ENCODE peak calls at places on chromosomes 4 and X, in four cellular contexts. One of them, this sample, is unnamed. For H3K36me3, the result is how much of the 10 kb centered on the place peaks cover.

GRCh38 chr4:78688385-78688784 is 87.8 kb upstream of the BMP2K start:
- DNase-seq in HepG2: no peak
- DNase-seq in HCT116: no peak
- DNase-seq in K562: no peak
- DNase-seq in this sample: no peak

GRCh38 chr4:23685481-23685880 is 204.4 kb downstream of the PPARGC1A start:
- DNase-seq in HepG2: no peak
- DNase-seq in HCT116: no peak
- DNase-seq in K562: no peak
- DNase-seq in this sample: no peak

GRCh38 chr4:22003878-22004277 is 55.3 kb upstream of the KCNIP4 start:
- DNase-seq in K562: no peak
- DNase-seq in HepG2: no peak
- DNase-seq in HCT116: no peak
- DNase-seq in this sample: no peak

GRCh38 chr4:74394476-74395136 is 29.7 kb downstream of the EREG start:
- DNase-seq in HCT116: peak
- DNase-seq in K562: peak
- DNase-seq in HepG2: no peak
- DNase-seq in this sample: no peak

GRCh38 chrX:48794993-48795501 is 6.8 kb upstream of the HDAC6 start:
- DNase-seq in K562: no peak
- DNase-seq in HCT116: no peak
- DNase-seq in HepG2: no peak
- DNase-seq in this sample: no peak

GRCh38 chrX:103428525-103428924 is 52.2 kb downstream of the BEX3 start:
- DNase-seq in HepG2: no peak
- DNase-seq in K562: no peak
- DNase-seq in HCT116: no peak
- DNase-seq in this sample: no peak

GRCh38 chrX:153438522-153438921 is 7.3 kb downstream of the TREX2 start:
- DNase-seq in HCT116: no peak
- DNase-seq in HepG2: peak
- DNase-seq in K562: no peak
- DNase-seq in this sample: peak

GRCh38 chr4:76821661-76822060 is 76.3 kb downstream of the SOWAHB start:
- DNase-seq in HepG2: no peak
- DNase-seq in K562: no peak
- DNase-seq in HCT116: no peak
- DNase-seq in this sample: no peak

GRCh38 chrX:153478746-153479145 is 8.4 kb upstream of the HAUS7 start:
- DNase-seq in K562: no peak
- DNase-seq in HCT116: no peak
- DNase-seq in HepG2: no peak
- DNase-seq in this sample: no peak

GRCh38 chr4:135739354-135739753 is 1537.8 kb upstream of the PABPC4L start:
- DNase-seq in K562: no peak
- DNase-seq in HepG2: no peak
- DNase-seq in HCT116: no peak
- DNase-seq in this sample: no peak

GRCh38 chrX:119784747-119785446 is 6.5 kb downstream of the RPL39 start:
- DNase-seq in HCT116: no peak
- DNase-seq in HepG2: no peak
- DNase-seq in K562: peak
- DNase-seq in this sample: no peak

GRCh38 chrX:76253432-76253831 is 80.6 kb downstream of the PBDC1 start:
- DNase-seq in K562: peak
- DNase-seq in HepG2: peak
- DNase-seq in HCT116: peak
- DNase-seq in this sample: peak

GRCh38 chr4:83889802-83890201 is 353.9 kb downstream of the GPAT3 start:
- DNase-seq in K562: no peak
- DNase-seq in HepG2: no peak
- DNase-seq in HCT116: peak
- DNase-seq in this sample: no peak

GRCh38 chrX:27336466-27337091 is 126.6 kb downstream of the PPP4R3C start:
- DNase-seq in K562: peak
- DNase-seq in HepG2: peak
- DNase-seq in HCT116: peak
- DNase-seq in this sample: peak

GRCh38 chr4:16591867-16592266 is 306.6 kb downstream of the LDB2 start:
- DNase-seq in HepG2: no peak
- DNase-seq in HCT116: no peak
- DNase-seq in K562: no peak
- DNase-seq in this sample: no peak

GRCh38 chr4:167906851-167907250 is 185.5 kb upstream of the ANXA10 start:
- DNase-seq in K562: no peak
- DNase-seq in HepG2: no peak
- DNase-seq in HCT116: no peak
- DNase-seq in this sample: no peak

GRCh38 chr4:186942745-186943606 is 219.3 kb upstream of the FAT1 start:
- DNase-seq in HCT116: no peak
- DNase-seq in HepG2: no peak
- DNase-seq in K562: no peak
- DNase-seq in this sample: no peak

GRCh38 chr4:103085555-103086196 is 9.1 kb upstream of the SLC9B2 start:
- DNase-seq in HCT116: no peak
- DNase-seq in HepG2: no peak
- DNase-seq in K562: no peak
- DNase-seq in this sample: no peak
- H3K36me3 ChIP-seq in HCT116: under half
- H3K36me3 ChIP-seq in HepG2: under half
- H3K36me3 ChIP-seq in K562: under half
- H3K36me3 ChIP-seq in this sample: under half

DNA sequence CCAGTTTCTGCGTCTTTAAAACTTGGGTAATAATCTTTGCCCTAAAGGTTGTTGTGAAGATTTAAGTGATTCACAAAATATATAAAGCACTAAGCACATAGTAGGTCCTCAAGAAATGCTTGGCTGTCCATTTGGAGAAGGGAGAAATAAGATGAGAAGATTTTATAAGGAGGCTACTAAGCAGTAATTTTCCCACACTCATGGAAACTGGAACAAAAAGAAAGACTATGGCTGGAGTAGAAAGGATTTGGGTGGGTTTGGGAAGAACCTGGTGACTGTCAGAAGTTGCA is 47.0 kb downstream of the PRPS1 start:
- DNase-seq in HepG2: no peak
- DNase-seq in K562: no peak
- DNase-seq in HCT116: no peak
- DNase-seq in this sample: no peak
- H3K4me3 ChIP-seq in HepG2: no peak
- H3K4me3 ChIP-seq in K562: peak
- H3K4me3 ChIP-seq in HCT116: no peak
- H3K4me3 ChIP-seq in this sample: no peak

GRCh38 chrX:9704876-9705465 is 60.7 kb downstream of the GPR143 start:
- DNase-seq in K562: no peak
- DNase-seq in HepG2: no peak
- DNase-seq in HCT116: no peak
- DNase-seq in this sample: no peak
- TF ChIP-seq ZNF274 in K562: no peak
- TF ChIP-seq ZNF274 in HepG2: no peak
- TF ChIP-seq ZNF274 in HCT116: no peak
- TF ChIP-seq ZNF274 in this sample: no peak

GRCh38 chr4:113181289-113182007 is 132.0 kb downstream of the ANK2 start:
- DNase-seq in K562: no peak
- DNase-seq in HepG2: peak
- DNase-seq in HCT116: no peak
- DNase-seq in this sample: no peak
- H3K36me3 ChIP-seq in K562: under half
- H3K36me3 ChIP-seq in HepG2: under half
- H3K36me3 ChIP-seq in HCT116: under half
- H3K36me3 ChIP-seq in this sample: under half

DNA sequence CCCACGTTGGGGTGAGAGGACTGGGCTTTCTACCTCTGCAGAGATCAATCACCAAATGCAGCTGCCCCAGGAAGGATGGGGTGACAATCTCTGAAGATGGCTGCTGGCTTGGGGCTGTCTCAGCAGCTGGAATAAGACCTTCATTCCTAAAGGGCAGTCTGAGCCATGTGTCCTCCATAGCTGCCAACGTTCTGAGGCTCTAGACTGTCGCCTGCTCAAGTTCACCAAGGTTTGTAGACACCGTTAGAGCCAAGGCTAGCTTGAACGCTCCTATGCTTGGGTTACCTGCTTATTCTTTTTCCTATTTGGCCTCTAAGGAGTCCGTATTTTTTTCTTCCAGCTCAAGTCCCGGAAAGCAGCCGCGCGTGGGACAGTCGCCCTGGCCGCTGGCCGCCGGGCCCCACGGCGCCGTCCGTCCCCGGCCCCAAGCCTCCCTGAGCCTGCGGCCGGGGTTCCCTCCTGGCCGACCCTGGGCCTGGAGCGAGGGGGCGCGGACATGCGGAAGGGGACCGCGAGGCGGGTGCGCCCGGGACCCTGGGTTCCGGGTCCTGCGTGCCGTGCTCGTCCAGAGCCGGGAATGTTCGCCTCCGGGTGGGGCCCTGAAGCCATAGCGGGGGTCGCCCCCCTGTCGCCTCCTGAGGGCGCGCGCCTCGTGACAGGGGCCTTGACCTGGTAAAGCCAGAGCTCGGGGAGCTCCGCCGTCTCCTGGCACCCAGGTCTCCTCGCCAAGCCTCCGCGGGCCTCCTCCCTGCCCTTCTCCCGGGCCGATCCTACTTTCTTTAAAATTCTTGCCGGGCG is 23.3 kb downstream of the MRFAP1 start:
- DNase-seq in HepG2: no peak
- DNase-seq in HCT116: no peak
- DNase-seq in K562: no peak
- DNase-seq in this sample: no peak
- H3K4me3 ChIP-seq in HepG2: no peak
- H3K4me3 ChIP-seq in HCT116: no peak
- H3K4me3 ChIP-seq in K562: no peak
- H3K4me3 ChIP-seq in this sample: peak

GRCh38 chr4:80568891-80569290 is 233.4 kb downstream of the CFAP299 start:
- DNase-seq in HCT116: no peak
- DNase-seq in HepG2: no peak
- DNase-seq in K562: no peak
- DNase-seq in this sample: no peak

DNA sequence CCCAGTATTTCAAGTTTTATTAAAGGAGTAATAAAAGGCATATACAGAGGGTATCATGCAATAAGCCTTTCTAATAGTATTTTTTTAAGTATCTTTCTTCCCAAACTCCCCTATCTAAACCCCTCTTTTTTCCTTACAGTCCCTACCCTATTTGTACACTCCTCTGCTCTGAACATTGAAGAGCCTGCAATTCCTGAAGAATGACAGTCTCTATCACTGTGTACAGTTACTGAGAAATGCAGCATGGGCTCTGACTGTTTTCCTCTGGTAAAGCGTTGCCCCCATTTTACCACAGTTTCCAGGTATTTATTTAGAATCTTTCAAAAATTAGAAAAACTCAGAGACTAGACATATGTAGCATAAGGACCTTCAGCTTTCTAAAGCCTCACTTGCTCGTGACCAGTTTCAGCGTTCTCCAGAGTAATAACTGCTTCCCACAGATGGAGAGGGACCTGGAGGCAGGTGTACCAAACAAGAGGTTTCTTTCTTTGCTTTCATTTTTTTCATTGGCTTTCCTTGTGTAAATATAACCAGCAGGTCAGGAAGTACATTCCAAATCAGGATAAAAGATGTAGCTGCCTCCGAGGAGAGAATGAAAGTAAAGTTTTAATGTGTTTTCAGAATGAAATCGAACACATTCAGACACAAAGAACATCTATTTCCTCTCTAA is 230.8 kb downstream of the CFAP299 start:
- DNase-seq in HepG2: no peak
- DNase-seq in HCT116: no peak
- DNase-seq in K562: no peak
- DNase-seq in this sample: no peak
- TF ChIP-seq ZNF274 in HepG2: no peak
- TF ChIP-seq ZNF274 in HCT116: no peak
- TF ChIP-seq ZNF274 in K562: no peak
- TF ChIP-seq ZNF274 in this sample: no peak

GRCh38 chr4:3183008-3183407 is 66.0 kb upstream of the MSANTD1 start:
- DNase-seq in HepG2: no peak
- DNase-seq in K562: no peak
- DNase-seq in HCT116: no peak
- DNase-seq in this sample: no peak
- H3K36me3 ChIP-seq in HepG2: half or more
- H3K36me3 ChIP-seq in K562: half or more
- H3K36me3 ChIP-seq in HCT116: under half
- H3K36me3 ChIP-seq in this sample: half or more

GRCh38 chrX:45771560-45772340 is 571.1 kb upstream of the DIPK2B start:
- DNase-seq in HCT116: no peak
- DNase-seq in K562: no peak
- DNase-seq in HepG2: no peak
- DNase-seq in this sample: no peak
- H3K4me3 ChIP-seq in HCT116: peak
- H3K4me3 ChIP-seq in K562: no peak
- H3K4me3 ChIP-seq in HepG2: no peak
- H3K4me3 ChIP-seq in this sample: no peak

GRCh38 chr4:185775792-185776555 is 36.0 kb downstream of the SORBS2 start:
- DNase-seq in K562: no peak
- DNase-seq in HCT116: no peak
- DNase-seq in HepG2: no peak
- DNase-seq in this sample: no peak
- TF ChIP-seq ZNF274 in K562: no peak
- TF ChIP-seq ZNF274 in HCT116: no peak
- TF ChIP-seq ZNF274 in HepG2: no peak
- TF ChIP-seq ZNF274 in this sample: no peak

This sample was measured in NT2/D1.